ENCODE peak calls at places on chromosomes 12 and 14, in five cellular contexts. One of them, this sample, is unnamed.

GRCh38 chr14:34331728-34332623 is 130.1 kb downstream of the SPTSSA start:
- DNase-seq in right cardiac atrium: peak
- DNase-seq in non-pigmented ciliary epithelial cell: no peak
- DNase-seq in activated effector memory CD4-positive, alpha-beta T cell treated with anti-CD3 and anti-CD28 coated beads, Interleukin-2, amount 50 U/mL, for 16 hours: peak
- DNase-seq in stimulated activated CD8-positive, alpha-beta memory T cell treated with anti-CD3 and anti-CD28 coated beads, Interleukin-2, amount 100 ng/mL, for 1 hour: peak
- DNase-seq in this sample: peak

GRCh38 chr12:74488134-74488533 is 49.5 kb upstream of the ATXN7L3B start:
- DNase-seq in right cardiac atrium: no peak
- DNase-seq in non-pigmented ciliary epithelial cell: no peak
- DNase-seq in activated effector memory CD4-positive, alpha-beta T cell treated with anti-CD3 and anti-CD28 coated beads, Interleukin-2, amount 50 U/mL, for 16 hours: no peak
- DNase-seq in stimulated activated CD8-positive, alpha-beta memory T cell treated with anti-CD3 and anti-CD28 coated beads, Interleukin-2, amount 100 ng/mL, for 1 hour: no peak
- DNase-seq in this sample: no peak

GRCh38 chr12:7304456-7304855 is 584 bp downstream of the ACSM4 start:
- DNase-seq in right cardiac atrium: no peak
- DNase-seq in non-pigmented ciliary epithelial cell: no peak
- DNase-seq in activated effector memory CD4-positive, alpha-beta T cell treated with anti-CD3 and anti-CD28 coated beads, Interleukin-2, amount 50 U/mL, for 16 hours: no peak
- DNase-seq in stimulated activated CD8-positive, alpha-beta memory T cell treated with anti-CD3 and anti-CD28 coated beads, Interleukin-2, amount 100 ng/mL, for 1 hour: no peak
- DNase-seq in this sample: no peak

GRCh38 chr14:104318558-104319488 is 180.4 kb downstream of the KIF26A start:
- DNase-seq in right cardiac atrium: peak
- DNase-seq in non-pigmented ciliary epithelial cell: no peak
- DNase-seq in activated effector memory CD4-positive, alpha-beta T cell treated with anti-CD3 and anti-CD28 coated beads, Interleukin-2, amount 50 U/mL, for 16 hours: no peak
- DNase-seq in stimulated activated CD8-positive, alpha-beta memory T cell treated with anti-CD3 and anti-CD28 coated beads, Interleukin-2, amount 100 ng/mL, for 1 hour: no peak
- DNase-seq in this sample: peak

GRCh38 chr14:102464846-102465341 is 44.7 kb downstream of the ANKRD9 start:
- DNase-seq in right cardiac atrium: no peak
- DNase-seq in non-pigmented ciliary epithelial cell: no peak
- DNase-seq in activated effector memory CD4-positive, alpha-beta T cell treated with anti-CD3 and anti-CD28 coated beads, Interleukin-2, amount 50 U/mL, for 16 hours: no peak
- DNase-seq in stimulated activated CD8-positive, alpha-beta memory T cell treated with anti-CD3 and anti-CD28 coated beads, Interleukin-2, amount 100 ng/mL, for 1 hour: no peak
- DNase-seq in this sample: no peak

GRCh38 chr14:50677527-50678063 is 9.5 kb upstream of the SAV1 start:
- DNase-seq in right cardiac atrium: no peak
- DNase-seq in non-pigmented ciliary epithelial cell: no peak
- DNase-seq in activated effector memory CD4-positive, alpha-beta T cell treated with anti-CD3 and anti-CD28 coated beads, Interleukin-2, amount 50 U/mL, for 16 hours: no peak
- DNase-seq in stimulated activated CD8-positive, alpha-beta memory T cell treated with anti-CD3 and anti-CD28 coated beads, Interleukin-2, amount 100 ng/mL, for 1 hour: no peak
- DNase-seq in this sample: no peak

GRCh38 chr12:6292606-6293005 is 17.9 kb upstream of the PLEKHG6 start:
- DNase-seq in right cardiac atrium: no peak
- DNase-seq in non-pigmented ciliary epithelial cell: no peak
- DNase-seq in activated effector memory CD4-positive, alpha-beta T cell treated with anti-CD3 and anti-CD28 coated beads, Interleukin-2, amount 50 U/mL, for 16 hours: no peak
- DNase-seq in stimulated activated CD8-positive, alpha-beta memory T cell treated with anti-CD3 and anti-CD28 coated beads, Interleukin-2, amount 100 ng/mL, for 1 hour: no peak
- DNase-seq in this sample: no peak

GRCh38 chr14:76844223-76844622 is 18.0 kb downstream of the LRRC74A start:
- DNase-seq in right cardiac atrium: peak
- DNase-seq in non-pigmented ciliary epithelial cell: no peak
- DNase-seq in activated effector memory CD4-positive, alpha-beta T cell treated with anti-CD3 and anti-CD28 coated beads, Interleukin-2, amount 50 U/mL, for 16 hours: peak
- DNase-seq in stimulated activated CD8-positive, alpha-beta memory T cell treated with anti-CD3 and anti-CD28 coated beads, Interleukin-2, amount 100 ng/mL, for 1 hour: peak
- DNase-seq in this sample: peak

GRCh38 chr12:28313631-28314030 is 123.4 kb downstream of the CCDC91 start:
- DNase-seq in right cardiac atrium: no peak
- DNase-seq in non-pigmented ciliary epithelial cell: no peak
- DNase-seq in activated effector memory CD4-positive, alpha-beta T cell treated with anti-CD3 and anti-CD28 coated beads, Interleukin-2, amount 50 U/mL, for 16 hours: no peak
- DNase-seq in stimulated activated CD8-positive, alpha-beta memory T cell treated with anti-CD3 and anti-CD28 coated beads, Interleukin-2, amount 100 ng/mL, for 1 hour: no peak
- DNase-seq in this sample: no peak

GRCh38 chr14:33796356-33796755 is 154.5 kb downstream of the EGLN3 start:
- DNase-seq in right cardiac atrium: no peak
- DNase-seq in non-pigmented ciliary epithelial cell: peak
- DNase-seq in activated effector memory CD4-positive, alpha-beta T cell treated with anti-CD3 and anti-CD28 coated beads, Interleukin-2, amount 50 U/mL, for 16 hours: no peak
- DNase-seq in stimulated activated CD8-positive, alpha-beta memory T cell treated with anti-CD3 and anti-CD28 coated beads, Interleukin-2, amount 100 ng/mL, for 1 hour: no peak
- DNase-seq in this sample: no peak

GRCh38 chr12:113048716-113049127 is 7.8 kb upstream of the DTX1 start:
- DNase-seq in right cardiac atrium: no peak
- DNase-seq in non-pigmented ciliary epithelial cell: peak
- DNase-seq in activated effector memory CD4-positive, alpha-beta T cell treated with anti-CD3 and anti-CD28 coated beads, Interleukin-2, amount 50 U/mL, for 16 hours: peak
- DNase-seq in stimulated activated CD8-positive, alpha-beta memory T cell treated with anti-CD3 and anti-CD28 coated beads, Interleukin-2, amount 100 ng/mL, for 1 hour: peak
- DNase-seq in this sample: peak

GRCh38 chr14:64549805-64550538 is at the start of gene PPP1R36:
- DNase-seq in right cardiac atrium: peak
- DNase-seq in non-pigmented ciliary epithelial cell: no peak
- DNase-seq in activated effector memory CD4-positive, alpha-beta T cell treated with anti-CD3 and anti-CD28 coated beads, Interleukin-2, amount 50 U/mL, for 16 hours: peak
- DNase-seq in stimulated activated CD8-positive, alpha-beta memory T cell treated with anti-CD3 and anti-CD28 coated beads, Interleukin-2, amount 100 ng/mL, for 1 hour: no peak
- DNase-seq in this sample: peak

GRCh38 chr14:59161571-59162175 is 26.8 kb upstream of the DAAM1 start:
- DNase-seq in right cardiac atrium: peak
- DNase-seq in non-pigmented ciliary epithelial cell: peak
- DNase-seq in activated effector memory CD4-positive, alpha-beta T cell treated with anti-CD3 and anti-CD28 coated beads, Interleukin-2, amount 50 U/mL, for 16 hours: no peak
- DNase-seq in stimulated activated CD8-positive, alpha-beta memory T cell treated with anti-CD3 and anti-CD28 coated beads, Interleukin-2, amount 100 ng/mL, for 1 hour: no peak
- DNase-seq in this sample: no peak

GRCh38 chr12:54535474-54535873 is 13.9 kb upstream of the PDE1B start:
- DNase-seq in right cardiac atrium: no peak
- DNase-seq in non-pigmented ciliary epithelial cell: no peak
- DNase-seq in activated effector memory CD4-positive, alpha-beta T cell treated with anti-CD3 and anti-CD28 coated beads, Interleukin-2, amount 50 U/mL, for 16 hours: no peak
- DNase-seq in stimulated activated CD8-positive, alpha-beta memory T cell treated with anti-CD3 and anti-CD28 coated beads, Interleukin-2, amount 100 ng/mL, for 1 hour: no peak
- DNase-seq in this sample: no peak

GRCh38 chr12:106910202-106910601 is 45.5 kb upstream of the TMEM263 start:
- DNase-seq in right cardiac atrium: no peak
- DNase-seq in non-pigmented ciliary epithelial cell: no peak
- DNase-seq in activated effector memory CD4-positive, alpha-beta T cell treated with anti-CD3 and anti-CD28 coated beads, Interleukin-2, amount 50 U/mL, for 16 hours: no peak
- DNase-seq in stimulated activated CD8-positive, alpha-beta memory T cell treated with anti-CD3 and anti-CD28 coated beads, Interleukin-2, amount 100 ng/mL, for 1 hour: no peak
- DNase-seq in this sample: no peak

GRCh38 chr14:85296466-85297210 is 233.3 kb upstream of the FLRT2 start:
- DNase-seq in right cardiac atrium: no peak
- DNase-seq in non-pigmented ciliary epithelial cell: peak
- DNase-seq in activated effector memory CD4-positive, alpha-beta T cell treated with anti-CD3 and anti-CD28 coated beads, Interleukin-2, amount 50 U/mL, for 16 hours: no peak
- DNase-seq in stimulated activated CD8-positive, alpha-beta memory T cell treated with anti-CD3 and anti-CD28 coated beads, Interleukin-2, amount 100 ng/mL, for 1 hour: no peak
- DNase-seq in this sample: no peak

GRCh38 chr12:34625116-34625515 is 602.8 kb downstream of the ALG10 start:
- DNase-seq in right cardiac atrium: no peak
- DNase-seq in non-pigmented ciliary epithelial cell: no peak
- DNase-seq in activated effector memory CD4-positive, alpha-beta T cell treated with anti-CD3 and anti-CD28 coated beads, Interleukin-2, amount 50 U/mL, for 16 hours: no peak
- DNase-seq in stimulated activated CD8-positive, alpha-beta memory T cell treated with anti-CD3 and anti-CD28 coated beads, Interleukin-2, amount 100 ng/mL, for 1 hour: no peak
- DNase-seq in this sample: no peak

GRCh38 chr12:43891856-43892574 is 56.1 kb downstream of the TMEM117 start:
- DNase-seq in right cardiac atrium: no peak
- DNase-seq in non-pigmented ciliary epithelial cell: no peak
- DNase-seq in activated effector memory CD4-positive, alpha-beta T cell treated with anti-CD3 and anti-CD28 coated beads, Interleukin-2, amount 50 U/mL, for 16 hours: no peak
- DNase-seq in stimulated activated CD8-positive, alpha-beta memory T cell treated with anti-CD3 and anti-CD28 coated beads, Interleukin-2, amount 100 ng/mL, for 1 hour: no peak
- DNase-seq in this sample: no peak

GRCh38 chr12:23757541-23757962 is 191.9 kb downstream of the SOX5 start:
- DNase-seq in right cardiac atrium: no peak
- DNase-seq in non-pigmented ciliary epithelial cell: no peak
- DNase-seq in activated effector memory CD4-positive, alpha-beta T cell treated with anti-CD3 and anti-CD28 coated beads, Interleukin-2, amount 50 U/mL, for 16 hours: no peak
- DNase-seq in stimulated activated CD8-positive, alpha-beta memory T cell treated with anti-CD3 and anti-CD28 coated beads, Interleukin-2, amount 100 ng/mL, for 1 hour: no peak
- DNase-seq in this sample: no peak

GRCh38 chr12:2462087-2462486 is 332.7 kb upstream of the FKBP4 start:
- DNase-seq in right cardiac atrium: no peak
- DNase-seq in non-pigmented ciliary epithelial cell: no peak
- DNase-seq in activated effector memory CD4-positive, alpha-beta T cell treated with anti-CD3 and anti-CD28 coated beads, Interleukin-2, amount 50 U/mL, for 16 hours: no peak
- DNase-seq in stimulated activated CD8-positive, alpha-beta memory T cell treated with anti-CD3 and anti-CD28 coated beads, Interleukin-2, amount 100 ng/mL, for 1 hour: no peak
- DNase-seq in this sample: no peak

GRCh38 chr12:103561174-103561573 is 25.9 kb upstream of the STAB2 start:
- DNase-seq in right cardiac atrium: no peak
- DNase-seq in non-pigmented ciliary epithelial cell: no peak
- DNase-seq in activated effector memory CD4-positive, alpha-beta T cell treated with anti-CD3 and anti-CD28 coated beads, Interleukin-2, amount 50 U/mL, for 16 hours: no peak
- DNase-seq in stimulated activated CD8-positive, alpha-beta memory T cell treated with anti-CD3 and anti-CD28 coated beads, Interleukin-2, amount 100 ng/mL, for 1 hour: no peak
- DNase-seq in this sample: no peak

GRCh38 chr12:127133675-127134335 is 1133.2 kb upstream of the TMEM132C start:
- DNase-seq in right cardiac atrium: no peak
- DNase-seq in non-pigmented ciliary epithelial cell: no peak
- DNase-seq in activated effector memory CD4-positive, alpha-beta T cell treated with anti-CD3 and anti-CD28 coated beads, Interleukin-2, amount 50 U/mL, for 16 hours: no peak
- DNase-seq in stimulated activated CD8-positive, alpha-beta memory T cell treated with anti-CD3 and anti-CD28 coated beads, Interleukin-2, amount 100 ng/mL, for 1 hour: no peak
- DNase-seq in this sample: no peak

GRCh38 chr14:90177537-90178189 is 78.7 kb upstream of the PSMC1 start:
- DNase-seq in right cardiac atrium: no peak
- DNase-seq in non-pigmented ciliary epithelial cell: no peak
- DNase-seq in activated effector memory CD4-positive, alpha-beta T cell treated with anti-CD3 and anti-CD28 coated beads, Interleukin-2, amount 50 U/mL, for 16 hours: no peak
- DNase-seq in stimulated activated CD8-positive, alpha-beta memory T cell treated with anti-CD3 and anti-CD28 coated beads, Interleukin-2, amount 100 ng/mL, for 1 hour: no peak
- DNase-seq in this sample: no peak

GRCh38 chr14:36524874-36525745 is 5.1 kb upstream of the NKX2-1 start:
- DNase-seq in right cardiac atrium: no peak
- DNase-seq in non-pigmented ciliary epithelial cell: no peak
- DNase-seq in activated effector memory CD4-positive, alpha-beta T cell treated with anti-CD3 and anti-CD28 coated beads, Interleukin-2, amount 50 U/mL, for 16 hours: no peak
- DNase-seq in stimulated activated CD8-positive, alpha-beta memory T cell treated with anti-CD3 and anti-CD28 coated beads, Interleukin-2, amount 100 ng/mL, for 1 hour: no peak
- DNase-seq in this sample: no peak